ENCODE peak calls at places on chromosomes 1 and 21, in five cellular contexts. C is upper lobe of right lung, F is KBM-7, W is AG08395, O is coronary artery. S is an unnamed sample.

GRCh38 chr1:109827466-109827865 is 63.7 kb upstream of the EPS8L3 start:
- DNase-seq in C (no peak), F (no peak), W (no peak), O (no peak), S (no peak)

GRCh38 chr1:99548924-99549605 is 96.8 kb upstream of the PALMD start:
- DNase-seq in C (no peak), F (no peak), W (no peak), O (no peak), S (peak; percentile 65)

GRCh38 chr1:59506952-59507351 is 210.1 kb downstream of the FGGY start:
- DNase-seq in C (no peak), F (peak; percentile 84), W (peak; percentile 50), O (no peak), S (peak; percentile 41)

GRCh38 chr1:116096013-116096618 is 15.1 kb upstream of the MAB21L3 start:
- DNase-seq in C (no peak), F (no peak), W (no peak), O (no peak), S (no peak)

GRCh38 chr1:113760102-113760804 is 967 bp upstream of the PHTF1 start:
- DNase-seq in C (no peak), F (no peak), W (no peak), O (no peak), S (no peak)

GRCh38 chr21:36478207-36478701 is 1.7 kb downstream of the CLDN14 start:
- DNase-seq in C (no peak), F (no peak), W (peak; percentile 74), O (no peak), S (peak; percentile 80)

GRCh38 chr1:24803987-24804530 is 58.8 kb downstream of the CLIC4 start:
- DNase-seq in C (no peak), F (no peak), W (no peak), O (no peak), S (no peak)

GRCh38 chr1:54850737-54851136 is 36.3 kb downstream of the DHCR24 start:
- DNase-seq in C (no peak), F (no peak), W (peak; percentile 96), O (no peak), S (peak; percentile 93)

GRCh38 chr1:44808063-44808937 is at the start of gene BTBD19:
- DNase-seq in C (peak; percentile 85), F (peak; percentile 71), W (peak; percentile 91), O (peak; percentile 94), S (peak; percentile 96)

GRCh38 chr1:154104433-154105082 is 50.3 kb downstream of the NUP210L start:
- DNase-seq in C (no peak), F (no peak), W (no peak), O (no peak), S (no peak)

GRCh38 chr1:40703316-40703715 is 11.8 kb downstream of the NFYC start:
- DNase-seq in C (no peak), F (peak; percentile 43), W (peak; percentile 75), O (no peak), S (peak; percentile 85)

GRCh38 chr1:117561551-117561950 is 44.3 kb upstream of the TENT5C start:
- DNase-seq in C (no peak), F (no peak), W (no peak), O (no peak), S (no peak)

GRCh38 chr1:229022595-229023350 is 248.1 kb upstream of the RAB4A start:
- DNase-seq in C (no peak), F (no peak), W (no peak), O (no peak), S (no peak)

GRCh38 chr1:154725841-154726240 is 117.9 kb upstream of the ADAR start:
- DNase-seq in C (no peak), F (no peak), W (no peak), O (no peak), S (no peak)

GRCh38 chr1:152167835-152168534 is 9.0 kb upstream of the RPTN start:
- DNase-seq in C (no peak), F (no peak), W (peak; percentile 77), O (no peak), S (peak; percentile 76)

GRCh38 chr1:31799895-31800676 is 15.7 kb downstream of the SPOCD1 start:
- DNase-seq in C (no peak), F (no peak), W (no peak), O (no peak), S (no peak)

GRCh38 chr1:29820401-29820800 is 584.1 kb downstream of the PTPRU start:
- DNase-seq in C (no peak), F (no peak), W (no peak), O (no peak), S (no peak)

GRCh38 chr21:42063578-42064521 is 7.3 kb upstream of the UMODL1 start:
- DNase-seq in C (no peak), F (peak; percentile 81), W (no peak), O (no peak), S (no peak)

GRCh38 chr21:41283211-41283818 is 33.3 kb upstream of the FAM3B start:
- DNase-seq in C (no peak), F (peak; percentile 65), W (peak; percentile 89), O (no peak), S (peak; percentile 75)

GRCh38 chr1:223341111-223341510 is 22.9 kb downstream of the SUSD4 start:
- DNase-seq in C (no peak), F (no peak), W (peak; percentile 73), O (no peak), S (peak; percentile 37)

GRCh38 chr1:106523448-106523847 is 533.0 kb upstream of the PRMT6 start:
- DNase-seq in C (no peak), F (no peak), W (no peak), O (no peak), S (no peak)

GRCh38 chr1:40808909-40809308 is 25.3 kb downstream of the KCNQ4 start:
- DNase-seq in C (no peak), F (peak; percentile 26), W (no peak), O (no peak), S (no peak)

GRCh38 chr21:30990514-30991304 is 47.6 kb downstream of the KRTAP19-8 start:
- DNase-seq in C (no peak), F (no peak), W (no peak), O (no peak), S (no peak)

GRCh38 chr1:72119491-72119890 is 162.8 kb downstream of the NEGR1 start:
- DNase-seq in C (no peak), F (no peak), W (no peak), O (no peak), S (no peak)

GRCh38 chr1:43423672-43424550 is 29.8 kb downstream of the HYI start:
- DNase-seq in C (no peak), F (no peak), W (no peak), O (no peak), S (no peak)

GRCh38 chr1:231337043-231337471 is 595 bp downstream of the EXOC8 start:
- DNase-seq in C (no peak), F (no peak), W (no peak), O (no peak), S (no peak)

GRCh38 chr1:48109390-48110009 is 112.3 kb upstream of the TRABD2B start:
- DNase-seq in C (no peak), F (peak; percentile 45), W (peak; percentile 62), O (no peak), S (peak; percentile 62)

GRCh38 chr1:69569281-69569970 is 1.7 kb downstream of the LRRC7 start:
- DNase-seq in C (no peak), F (no peak), W (no peak), O (no peak), S (no peak)

GRCh38 chr1:205925730-205926129 is 17.5 kb downstream of the SLC26A9 start:
- DNase-seq in C (no peak), F (no peak), W (peak; percentile 78), O (no peak), S (peak; percentile 94)

GRCh38 chr1:22323846-22324504 is 127.7 kb upstream of the ZBTB40 start:
- DNase-seq in C (peak; percentile 19), F (no peak), W (no peak), O (peak; percentile 54), S (no peak)

GRCh38 chr1:18557621-18558465 is 72.8 kb upstream of the PAX7 start:
- DNase-seq in C (peak; percentile 78), F (no peak), W (no peak), O (no peak), S (no peak)

GRCh38 chr1:56864430-56864829 is 9.8 kb downstream of the C8A start:
- DNase-seq in C (no peak), F (no peak), W (peak; percentile 6), O (no peak), S (no peak)

GRCh38 chr21:28393279-28393678 is 599.4 kb downstream of the LTN1 start:
- DNase-seq in C (no peak), F (no peak), W (no peak), O (no peak), S (no peak)

GRCh38 chr1:184014271-184014670 is 23.3 kb downstream of the COLGALT2 start:
- DNase-seq in C (no peak), F (no peak), W (no peak), O (no peak), S (no peak)

GRCh38 chr1:239555350-239555749 is 169.0 kb downstream of the CHRM3 start:
- DNase-seq in C (no peak), F (no peak), W (no peak), O (no peak), S (no peak)

GRCh38 chr1:154431586-154432373 is 26.6 kb downstream of the IL6R start:
- DNase-seq in C (no peak), F (no peak), W (peak; percentile 89), O (no peak), S (peak; percentile 92)

GRCh38 chr1:110034451-110035235 is at the start of gene STRIP1:
- DNase-seq in C (peak; percentile 96), F (peak; percentile 97), W (peak; percentile 95), O (peak; percentile 93), S (peak; percentile 98)

GRCh38 chr1:243609698-243610097 is 240.3 kb downstream of the AKT3 start:
- DNase-seq in C (no peak), F (no peak), W (no peak), O (no peak), S (no peak)

S was measured in astrocyte of the spinal cord.